ENCODE peak calls at places on chromosome 20, in four cellular contexts. One of them, this sample, is unnamed.

GRCh38 chr20:17935186-17935585 is 33.4 kb downstream of the SNX5 start:
- DNase-seq in RWPE1: no peak
- DNase-seq in astrocyte of the spinal cord: no peak
- DNase-seq in right atrium auricular region: no peak
- DNase-seq in this sample: no peak

GRCh38 chr20:48631114-48632016 is 196.4 kb downstream of the PREX1 start:
- DNase-seq in RWPE1: peak
- DNase-seq in right atrium auricular region: no peak
- DNase-seq in astrocyte of the spinal cord: peak
- DNase-seq in this sample: no peak

GRCh38 chr20:20184149-20184548 is 131.8 kb downstream of the CFAP61 start:
- DNase-seq in right atrium auricular region: no peak
- DNase-seq in RWPE1: no peak
- DNase-seq in astrocyte of the spinal cord: no peak
- DNase-seq in this sample: no peak

GRCh38 chr20:60634773-60635172 is 617.3 kb upstream of the CDH4 start:
- DNase-seq in astrocyte of the spinal cord: no peak
- DNase-seq in right atrium auricular region: no peak
- DNase-seq in RWPE1: no peak
- DNase-seq in this sample: no peak

GRCh38 chr20:5073154-5074049 is 46.4 kb downstream of the PCNA start:
- DNase-seq in RWPE1: peak
- DNase-seq in right atrium auricular region: peak
- DNase-seq in astrocyte of the spinal cord: peak
- DNase-seq in this sample: no peak

GRCh38 chr20:36574278-36575065 is 1.1 kb downstream of the TGIF2 start:
- DNase-seq in RWPE1: peak
- DNase-seq in astrocyte of the spinal cord: no peak
- DNase-seq in right atrium auricular region: peak
- DNase-seq in this sample: no peak

GRCh38 chr20:61560361-61560853 is 308.3 kb downstream of the CDH4 start:
- DNase-seq in RWPE1: peak
- DNase-seq in right atrium auricular region: no peak
- DNase-seq in astrocyte of the spinal cord: peak
- DNase-seq in this sample: no peak

GRCh38 chr20:38453941-38454340 is 18.7 kb upstream of the RALGAPB start:
- DNase-seq in astrocyte of the spinal cord: no peak
- DNase-seq in right atrium auricular region: no peak
- DNase-seq in RWPE1: no peak
- DNase-seq in this sample: no peak

GRCh38 chr20:62921119-62921687 is 5.1 kb downstream of the DIDO1 start:
- DNase-seq in right atrium auricular region: no peak
- DNase-seq in RWPE1: peak
- DNase-seq in astrocyte of the spinal cord: peak
- DNase-seq in this sample: no peak

GRCh38 chr20:38198238-38198861 is 33.3 kb upstream of the TGM2 start:
- DNase-seq in right atrium auricular region: no peak
- DNase-seq in RWPE1: peak
- DNase-seq in astrocyte of the spinal cord: no peak
- DNase-seq in this sample: no peak

GRCh38 chr20:33209789-33210188 is 7.4 kb upstream of the BPIFA3 start:
- DNase-seq in right atrium auricular region: no peak
- DNase-seq in RWPE1: peak
- DNase-seq in astrocyte of the spinal cord: peak
- DNase-seq in this sample: no peak

GRCh38 chr20:42366626-42367025 is 748.4 kb upstream of the CHD6 start:
- DNase-seq in right atrium auricular region: no peak
- DNase-seq in RWPE1: no peak
- DNase-seq in astrocyte of the spinal cord: no peak
- DNase-seq in this sample: no peak

GRCh38 chr20:3222635-3223600 is 13.6 kb downstream of the ITPA start:
- DNase-seq in RWPE1: no peak
- DNase-seq in astrocyte of the spinal cord: no peak
- DNase-seq in right atrium auricular region: no peak
- DNase-seq in this sample: no peak

GRCh38 chr20:32465092-32465900 is 107.2 kb downstream of the ASXL1 start:
- DNase-seq in right atrium auricular region: peak
- DNase-seq in RWPE1: no peak
- DNase-seq in astrocyte of the spinal cord: peak
- DNase-seq in this sample: no peak

GRCh38 chr20:11207749-11208502 is 534.1 kb upstream of the JAG1 start:
- DNase-seq in right atrium auricular region: no peak
- DNase-seq in astrocyte of the spinal cord: peak
- DNase-seq in RWPE1: peak
- DNase-seq in this sample: no peak

GRCh38 chr20:59783020-59784010 is 150.1 kb downstream of the SYCP2 start:
- DNase-seq in RWPE1: peak
- DNase-seq in right atrium auricular region: peak
- DNase-seq in astrocyte of the spinal cord: peak
- DNase-seq in this sample: peak

GRCh38 chr20:59031326-59032022 is 661 bp downstream of the ATP5F1E start:
- DNase-seq in astrocyte of the spinal cord: no peak
- DNase-seq in RWPE1: no peak
- DNase-seq in right atrium auricular region: no peak
- DNase-seq in this sample: no peak

GRCh38 chr20:59163641-59164530 is at the start of gene ZNF831:
- DNase-seq in astrocyte of the spinal cord: no peak
- DNase-seq in RWPE1: no peak
- DNase-seq in right atrium auricular region: no peak
- DNase-seq in this sample: no peak

GRCh38 chr20:51386586-51386985 is 155.9 kb downstream of the NFATC2 start:
- DNase-seq in astrocyte of the spinal cord: no peak
- DNase-seq in right atrium auricular region: no peak
- DNase-seq in RWPE1: no peak
- DNase-seq in this sample: no peak

GRCh38 chr20:63128956-63129355 is 87.0 kb downstream of the YTHDF1 start:
- DNase-seq in astrocyte of the spinal cord: no peak
- DNase-seq in right atrium auricular region: no peak
- DNase-seq in RWPE1: no peak
- DNase-seq in this sample: no peak

GRCh38 chr20:609371-609964 is 641 bp downstream of the TCF15 start:
- DNase-seq in right atrium auricular region: no peak
- DNase-seq in RWPE1: no peak
- DNase-seq in astrocyte of the spinal cord: no peak
- DNase-seq in this sample: no peak

GRCh38 chr20:40274912-40275654 is 414.0 kb downstream of the MAFB start:
- DNase-seq in right atrium auricular region: no peak
- DNase-seq in RWPE1: no peak
- DNase-seq in astrocyte of the spinal cord: no peak
- DNase-seq in this sample: no peak

GRCh38 chr20:32446301-32447100 is 88.4 kb downstream of the ASXL1 start:
- DNase-seq in RWPE1: no peak
- DNase-seq in astrocyte of the spinal cord: no peak
- DNase-seq in right atrium auricular region: no peak
- DNase-seq in this sample: no peak

GRCh38 chr20:10307359-10307735 is 88.7 kb downstream of the SNAP25 start:
- DNase-seq in right atrium auricular region: no peak
- DNase-seq in astrocyte of the spinal cord: no peak
- DNase-seq in RWPE1: no peak
- DNase-seq in this sample: no peak

GRCh38 chr20:23971320-23971719 is 17.3 kb downstream of the GGTLC1 start:
- DNase-seq in astrocyte of the spinal cord: no peak
- DNase-seq in RWPE1: no peak
- DNase-seq in right atrium auricular region: no peak
- DNase-seq in this sample: no peak

GRCh38 chr20:6920991-6921613 is 153.6 kb downstream of the BMP2 start:
- DNase-seq in astrocyte of the spinal cord: no peak
- DNase-seq in RWPE1: peak
- DNase-seq in right atrium auricular region: no peak
- DNase-seq in this sample: no peak

GRCh38 chr20:51400051-51400926 is 142.2 kb downstream of the NFATC2 start:
- DNase-seq in RWPE1: no peak
- DNase-seq in astrocyte of the spinal cord: no peak
- DNase-seq in right atrium auricular region: no peak
- DNase-seq in this sample: no peak

GRCh38 chr20:18481596-18481995 is 14.4 kb downstream of the POLR3F start:
- DNase-seq in astrocyte of the spinal cord: no peak
- DNase-seq in right atrium auricular region: no peak
- DNase-seq in RWPE1: no peak
- DNase-seq in this sample: no peak

DNA sequence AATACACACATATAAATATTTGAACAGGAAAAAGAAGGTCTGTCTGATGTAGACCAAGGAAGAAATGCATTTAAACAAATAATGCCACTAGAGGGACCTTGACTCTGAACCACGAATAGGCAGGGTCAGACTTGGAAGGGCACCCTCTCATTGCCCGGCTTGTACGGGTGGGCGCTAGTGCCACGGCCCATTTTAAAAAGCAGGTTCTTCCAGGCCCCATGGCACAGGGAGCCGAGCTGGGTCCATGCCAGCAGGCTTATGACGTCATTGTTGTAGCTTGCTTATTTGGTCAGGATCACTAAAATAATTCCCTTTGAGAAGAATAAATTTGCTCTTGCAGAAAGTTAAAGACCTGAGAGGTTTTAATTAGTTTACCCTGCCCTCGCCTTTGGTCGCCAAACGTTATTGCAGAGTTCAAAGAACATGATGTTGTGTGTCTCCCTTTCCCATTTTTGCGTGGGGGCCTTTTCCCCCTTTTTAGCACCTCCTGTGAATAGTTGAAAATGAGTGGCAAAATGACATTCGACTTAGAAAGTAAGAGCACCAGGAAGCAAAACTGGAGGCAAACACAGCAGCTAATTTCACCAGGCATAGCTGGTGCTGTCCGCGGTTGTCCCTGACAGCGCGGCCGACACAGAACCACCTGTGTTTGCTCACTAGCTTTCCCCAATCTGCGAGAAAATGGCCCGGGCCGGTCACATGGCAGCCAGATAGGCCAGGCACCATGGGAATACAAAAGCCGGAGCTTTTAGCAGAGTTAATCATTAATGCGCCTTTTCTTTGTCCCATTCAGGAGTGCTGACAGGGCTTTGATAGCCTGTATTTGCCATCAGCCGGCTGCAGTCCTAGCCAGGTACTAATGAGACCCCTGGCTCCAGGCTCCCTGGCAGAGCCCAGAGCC is 93.8 kb downstream of the FOXA2 start:
- DNase-seq in RWPE1: peak
- DNase-seq in astrocyte of the spinal cord: no peak
- DNase-seq in right atrium auricular region: no peak
- DNase-seq in this sample: no peak
- TF ChIP-seq CTCF in RWPE1: no peak
- TF ChIP-seq CTCF in astrocyte of the spinal cord: no peak
- TF ChIP-seq CTCF in right atrium auricular region: no peak
- TF ChIP-seq CTCF in this sample: peak

GRCh38 chr20:7926767-7927166 is 13.5 kb downstream of the HAO1 start:
- DNase-seq in RWPE1: peak
- DNase-seq in astrocyte of the spinal cord: peak
- DNase-seq in right atrium auricular region: no peak
- DNase-seq in this sample: no peak
- TF ChIP-seq CTCF in RWPE1: peak
- TF ChIP-seq CTCF in astrocyte of the spinal cord: peak
- TF ChIP-seq CTCF in right atrium auricular region: peak
- TF ChIP-seq CTCF in this sample: peak

DNA sequence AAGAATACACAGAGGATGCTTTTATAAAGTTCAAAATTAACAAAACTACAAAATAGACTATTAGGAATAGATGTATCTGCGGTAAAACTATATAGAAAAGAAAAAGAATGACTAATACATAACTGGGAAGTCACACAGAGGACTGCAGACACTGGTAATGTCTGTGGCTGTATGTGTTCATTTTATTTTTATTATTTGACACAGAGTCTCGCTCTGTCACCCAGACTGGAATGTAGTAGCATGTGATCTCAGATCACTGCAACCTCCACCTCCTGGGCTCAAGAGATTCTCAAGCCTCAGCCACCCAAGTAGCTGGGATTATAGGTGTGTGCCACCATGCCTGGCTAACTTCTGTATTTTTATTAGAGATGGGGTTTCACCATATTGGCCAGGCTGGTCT is 38.9 kb downstream of the ESF1 start:
- DNase-seq in astrocyte of the spinal cord: no peak
- DNase-seq in right atrium auricular region: no peak
- DNase-seq in RWPE1: no peak
- DNase-seq in this sample: no peak
- TF ChIP-seq CTCF in astrocyte of the spinal cord: no peak
- TF ChIP-seq CTCF in right atrium auricular region: no peak
- TF ChIP-seq CTCF in RWPE1: no peak
- TF ChIP-seq CTCF in this sample: no peak

DNA sequence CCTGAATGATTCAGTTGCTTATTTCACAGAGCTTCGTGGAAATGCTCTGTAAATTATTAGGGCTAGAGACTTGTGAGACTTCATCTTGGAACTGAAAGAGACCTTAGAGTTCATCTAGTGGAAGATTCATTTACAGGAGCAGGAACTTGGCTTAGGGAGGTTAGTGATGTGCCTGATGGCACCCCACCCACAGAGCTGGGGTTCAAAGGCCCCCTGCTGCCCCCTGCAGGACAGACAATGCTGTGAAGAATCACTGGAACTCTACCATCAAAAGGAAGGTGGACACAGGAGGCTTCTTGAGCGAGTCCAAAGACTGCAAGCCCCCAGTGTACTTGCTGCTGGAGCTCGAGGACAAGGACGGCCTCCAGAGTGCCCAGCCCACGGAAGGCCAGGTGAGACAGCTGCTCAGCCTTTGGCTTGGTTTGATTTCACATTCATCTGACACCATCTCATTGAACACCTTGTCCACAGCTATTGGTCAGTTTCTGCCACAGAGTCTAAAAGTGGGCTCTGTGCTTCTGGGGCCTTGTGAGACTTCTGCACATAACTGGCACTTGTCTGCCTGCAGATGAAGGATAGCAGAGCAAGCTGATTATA is 25.1 kb downstream of the MYBL2 start:
- DNase-seq in RWPE1: peak
- DNase-seq in right atrium auricular region: no peak
- DNase-seq in astrocyte of the spinal cord: peak
- DNase-seq in this sample: peak
- TF ChIP-seq CTCF in RWPE1: peak
- TF ChIP-seq CTCF in right atrium auricular region: peak
- TF ChIP-seq CTCF in astrocyte of the spinal cord: peak
- TF ChIP-seq CTCF in this sample: no peak

This sample was measured in Panc1.